ENCODE peak calls at places on chromosome 16, in four cellular contexts. C is IMR-90, J is H1, P is mesendoderm. O is an unnamed sample.

GRCh38 chr16:27511657-27512056 is 38.1 kb downstream of the GTF3C1 start:
- DNase-seq in P (no peak), J (no peak), C (no peak), O (no peak)

GRCh38 chr16:4263504-4264436 is 9.1 kb downstream of the TFAP4 start:
- DNase-seq in P (peak; percentile 88), C (peak; percentile 86), J (no peak), O (peak; percentile 95)

GRCh38 chr16:12546918-12547607 is 256.6 kb downstream of the CPPED1 start:
- DNase-seq in P (no peak), J (no peak), C (peak; percentile 35), O (no peak)

GRCh38 chr16:70804153-70804728 is 3.3 kb upstream of the VAC14 start:
- DNase-seq in C (peak; percentile 93), J (no peak), P (peak; percentile 15), O (no peak)

GRCh38 chr16:88478115-88478514 is 25.0 kb downstream of the ZFPM1 start:
- DNase-seq in J (no peak), P (no peak), C (no peak), O (no peak)

GRCh38 chr16:87048038-87048743 is 269.0 kb downstream of the C16orf95 start:
- DNase-seq in C (no peak), J (no peak), P (no peak), O (no peak)

GRCh38 chr16:53282975-53283946 is 151.0 kb upstream of the RBL2 start:
- DNase-seq in J (no peak), P (peak; percentile 63), C (peak; percentile 49), O (no peak)

GRCh38 chr16:68386628-68387027 is 61.7 kb downstream of the SMPD3 start:
- DNase-seq in C (no peak), J (no peak), P (no peak), O (no peak)

GRCh38 chr16:79347176-79347715 is 253.3 kb downstream of the MAF start:
- DNase-seq in J (no peak), C (no peak), P (no peak), O (peak; percentile 29)

GRCh38 chr16:57818377-57819055 is 16.2 kb upstream of the KIFC3 start:
- DNase-seq in P (no peak), C (no peak), J (no peak), O (no peak)

GRCh38 chr16:30934827-30935557 is 11.6 kb downstream of the FBXL19 start:
- DNase-seq in J (no peak), P (peak; percentile 87), C (peak; percentile 55), O (peak; percentile 87)

GRCh38 chr16:73329363-73330306 is 281.7 kb upstream of the ZFHX3 start:
- DNase-seq in P (peak; percentile 85), J (no peak), C (no peak), O (peak; percentile 39)

GRCh38 chr16:77250395-77250794 is 51.2 kb downstream of the SYCE1L start:
- DNase-seq in J (no peak), P (no peak), C (no peak), O (no peak)

GRCh38 chr16:658679-659571 is 9.0 kb upstream of the RHOT2 start:
- DNase-seq in J (no peak), P (no peak), C (no peak), O (no peak)

GRCh38 chr16:411576-412265 is 10.0 kb downstream of the DECR2 start:
- DNase-seq in C (no peak), P (no peak), J (no peak), O (no peak)

DNA sequence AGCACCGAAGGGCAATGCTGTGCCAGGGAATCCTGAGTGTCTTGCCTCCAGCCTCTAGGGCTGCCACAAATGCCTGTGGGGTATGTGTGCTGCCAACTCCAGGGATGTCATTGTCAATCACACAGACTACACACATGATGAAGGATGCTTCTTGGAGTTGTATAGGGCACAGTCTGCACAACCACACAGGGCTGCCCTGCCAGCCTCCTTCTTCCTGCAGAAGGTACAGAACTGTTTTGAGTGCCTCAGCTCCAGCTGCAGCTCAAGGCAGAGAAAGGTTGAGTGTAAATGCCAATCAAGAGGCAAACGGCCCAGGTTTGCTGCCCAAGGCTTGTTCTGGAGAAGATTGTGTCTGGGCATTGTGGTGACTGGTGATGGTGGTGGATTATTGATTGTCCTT is 15.6 kb downstream of the SCNN1B start:
- DNase-seq in C (no peak), J (no peak), P (no peak), O (no peak)
- H3K56ac ChIP-seq in C (no peak overlapping the region), J (no peak overlapping the region), P (no peak overlapping the region), O (no peak overlapping the region)

GRCh38 chr16:6903671-6904070 is 429.0 kb upstream of the RBFOX1 start:
- DNase-seq in C (no peak), P (no peak), J (no peak), O (no peak)

GRCh38 chr16:6892961-6893360 is 439.7 kb upstream of the RBFOX1 start:
- DNase-seq in P (peak; percentile 40), J (no peak), C (no peak), O (no peak)

GRCh38 chr16:6897910-6898475 is 434.7 kb upstream of the RBFOX1 start:
- DNase-seq in C (no peak), J (no peak), P (no peak), O (no peak)

GRCh38 chr16:6898896-6899295 is 433.7 kb upstream of the RBFOX1 start:
- DNase-seq in P (no peak), J (no peak), C (no peak), O (no peak)
- H3K56ac ChIP-seq in P (no peak overlapping the region), J (no peak overlapping the region), C (no peak overlapping the region), O (no peak overlapping the region)

GRCh38 chr16:84548508-84548907 is 44.0 kb upstream of the MEAK7 start:
- DNase-seq in C (no peak), P (peak; percentile 69), J (no peak), O (no peak)

GRCh38 chr16:84545114-84545737 is 40.8 kb upstream of the MEAK7 start:
- DNase-seq in P (no peak), C (no peak), J (no peak), O (no peak)

GRCh38 chr16:84547539-84548058 is 43.1 kb upstream of the MEAK7 start:
- DNase-seq in J (no peak), C (no peak), P (peak; percentile 84), O (no peak)

GRCh38 chr16:84548971-84549844 is 44.7 kb upstream of the MEAK7 start:
- DNase-seq in P (no peak), C (no peak), J (no peak), O (no peak)

GRCh38 chr16:84546669-84547538 is 42.4 kb upstream of the MEAK7 start:
- DNase-seq in C (no peak), J (no peak), P (no peak), O (no peak)
- H3K56ac ChIP-seq in C (no peak overlapping the region), J (no peak overlapping the region), P (peak overlapping the region; percentile 17), O (no peak overlapping the region)

GRCh38 chr16:10927497-10928112 is 14.7 kb downstream of the DEXI start:
- DNase-seq in J (no peak), P (no peak), C (no peak), O (no peak)
- H3K56ac ChIP-seq in J (no peak overlapping the region), P (no peak overlapping the region), C (no peak overlapping the region), O (no peak overlapping the region)

GRCh38 chr16:21208429-21208828 is 2.9 kb downstream of the ZP2 start:
- DNase-seq in C (no peak), P (no peak), J (no peak), O (no peak)
- H3K56ac ChIP-seq in C (no peak overlapping the region), P (no peak overlapping the region), J (no peak overlapping the region), O (no peak overlapping the region)